ENCODE peak calls at places on chromosomes 11 and 22, in eight cellular contexts. One of them, this sample, is unnamed.

GRCh38 chr22:20740222-20740951 is 33.5 kb upstream of the SERPIND1 start:
- DNase-seq in MM.1S: no peak
- DNase-seq in sigmoid colon: no peak
- DNase-seq in A549: no peak
- DNase-seq in H9: no peak
- DNase-seq in GM06990: no peak
- DNase-seq in hepatocyte: no peak
- DNase-seq in astrocyte of the cerebellum: no peak
- DNase-seq in this sample: no peak

GRCh38 chr11:100827934-100828661 is 141.0 kb downstream of the ARHGAP42 start:
- DNase-seq in MM.1S: peak; percentile 40
- DNase-seq in sigmoid colon: no peak
- DNase-seq in A549: peak; percentile 76
- DNase-seq in H9: peak; percentile 44
- DNase-seq in GM06990: peak; percentile 11
- DNase-seq in hepatocyte: peak; percentile 68
- DNase-seq in astrocyte of the cerebellum: peak; percentile 89
- DNase-seq in this sample: no peak

GRCh38 chr11:94171693-94172440 is 43.2 kb downstream of the PANX1 start:
- DNase-seq in MM.1S: peak; percentile 34
- DNase-seq in sigmoid colon: no peak
- DNase-seq in A549: peak; percentile 32
- DNase-seq in H9: peak; percentile 73
- DNase-seq in GM06990: no peak
- DNase-seq in hepatocyte: peak; percentile 56
- DNase-seq in astrocyte of the cerebellum: peak; percentile 18
- DNase-seq in this sample: no peak

GRCh38 chr11:3959918-3960295 is 104.4 kb downstream of the STIM1 start:
- DNase-seq in MM.1S: no peak
- DNase-seq in sigmoid colon: no peak
- DNase-seq in A549: no peak
- DNase-seq in H9: no peak
- DNase-seq in GM06990: no peak
- DNase-seq in hepatocyte: no peak
- DNase-seq in astrocyte of the cerebellum: no peak
- DNase-seq in this sample: no peak

GRCh38 chr11:33377100-33377851 is 120.1 kb downstream of the HIPK3 start:
- DNase-seq in MM.1S: no peak
- DNase-seq in sigmoid colon: no peak
- DNase-seq in A549: no peak
- DNase-seq in H9: no peak
- DNase-seq in GM06990: no peak
- DNase-seq in hepatocyte: no peak
- DNase-seq in astrocyte of the cerebellum: no peak
- DNase-seq in this sample: no peak

GRCh38 chr11:112392860-112393259 is 132.2 kb upstream of the PLET1 start:
- DNase-seq in MM.1S: no peak
- DNase-seq in sigmoid colon: no peak
- DNase-seq in A549: no peak
- DNase-seq in H9: no peak
- DNase-seq in GM06990: no peak
- DNase-seq in hepatocyte: no peak
- DNase-seq in astrocyte of the cerebellum: no peak
- DNase-seq in this sample: no peak

GRCh38 chr22:17767236-17768065 is 6.8 kb downstream of the BID start:
- DNase-seq in MM.1S: no peak
- DNase-seq in sigmoid colon: no peak
- DNase-seq in A549: no peak
- DNase-seq in H9: no peak
- DNase-seq in GM06990: peak; percentile 57
- DNase-seq in hepatocyte: no peak
- DNase-seq in astrocyte of the cerebellum: no peak
- DNase-seq in this sample: no peak

GRCh38 chr11:61732705-61733104 is 19.7 kb upstream of the MYRF start:
- DNase-seq in MM.1S: no peak
- DNase-seq in sigmoid colon: no peak
- DNase-seq in A549: no peak
- DNase-seq in H9: no peak
- DNase-seq in GM06990: no peak
- DNase-seq in hepatocyte: no peak
- DNase-seq in astrocyte of the cerebellum: no peak
- DNase-seq in this sample: no peak

GRCh38 chr11:44893250-44894216 is 57.1 kb downstream of the TP53I11 start:
- DNase-seq in MM.1S: no peak
- DNase-seq in sigmoid colon: peak; percentile 85
- DNase-seq in A549: no peak
- DNase-seq in H9: no peak
- DNase-seq in GM06990: no peak
- DNase-seq in hepatocyte: no peak
- DNase-seq in astrocyte of the cerebellum: no peak
- DNase-seq in this sample: no peak

GRCh38 chr11:75471134-75471943 is 38.3 kb upstream of the KLHL35 start:
- DNase-seq in MM.1S: no peak
- DNase-seq in sigmoid colon: no peak
- DNase-seq in A549: no peak
- DNase-seq in H9: no peak
- DNase-seq in GM06990: no peak
- DNase-seq in hepatocyte: no peak
- DNase-seq in astrocyte of the cerebellum: no peak
- DNase-seq in this sample: no peak

GRCh38 chr11:48055292-48056132 is 75.2 kb downstream of the PTPRJ start:
- DNase-seq in MM.1S: no peak
- DNase-seq in sigmoid colon: no peak
- DNase-seq in A549: no peak
- DNase-seq in H9: no peak
- DNase-seq in GM06990: peak; percentile 64
- DNase-seq in hepatocyte: peak; percentile 44
- DNase-seq in astrocyte of the cerebellum: peak; percentile 97
- DNase-seq in this sample: no peak

GRCh38 chr22:43090130-43090789 is 1.1 kb upstream of the TTLL1 start:
- DNase-seq in MM.1S: peak; percentile 67
- DNase-seq in sigmoid colon: peak; percentile 72
- DNase-seq in A549: peak; percentile 93
- DNase-seq in H9: no peak
- DNase-seq in GM06990: peak; percentile 38
- DNase-seq in hepatocyte: peak; percentile 75
- DNase-seq in astrocyte of the cerebellum: peak; percentile 73
- DNase-seq in this sample: no peak

GRCh38 chr22:48431014-48431413 is 1396.7 kb downstream of the BRD1 start:
- DNase-seq in MM.1S: no peak
- DNase-seq in sigmoid colon: no peak
- DNase-seq in A549: no peak
- DNase-seq in H9: no peak
- DNase-seq in GM06990: no peak
- DNase-seq in hepatocyte: no peak
- DNase-seq in astrocyte of the cerebellum: no peak
- DNase-seq in this sample: no peak

GRCh38 chr11:4187055-4187988 is 92.7 kb downstream of the RRM1 start:
- DNase-seq in MM.1S: peak; percentile 83
- DNase-seq in sigmoid colon: peak; percentile 97
- DNase-seq in A549: peak; percentile 80
- DNase-seq in H9: peak; percentile 94
- DNase-seq in GM06990: peak; percentile 81
- DNase-seq in hepatocyte: peak; percentile 93
- DNase-seq in astrocyte of the cerebellum: peak; percentile 67
- DNase-seq in this sample: peak; percentile 94

GRCh38 chr11:77633856-77634425 is 3.7 kb downstream of the CLNS1A start:
- DNase-seq in MM.1S: no peak
- DNase-seq in sigmoid colon: no peak
- DNase-seq in A549: no peak
- DNase-seq in H9: no peak
- DNase-seq in GM06990: no peak
- DNase-seq in hepatocyte: no peak
- DNase-seq in astrocyte of the cerebellum: no peak
- DNase-seq in this sample: no peak

GRCh38 chr22:49703391-49703926 is 124.2 kb downstream of the BRD1 start:
- DNase-seq in MM.1S: no peak
- DNase-seq in sigmoid colon: no peak
- DNase-seq in A549: no peak
- DNase-seq in H9: no peak
- DNase-seq in GM06990: no peak
- DNase-seq in hepatocyte: no peak
- DNase-seq in astrocyte of the cerebellum: no peak
- DNase-seq in this sample: no peak

GRCh38 chr11:66011239-66011784 is 496 bp upstream of the CST6 start:
- DNase-seq in MM.1S: no peak
- DNase-seq in sigmoid colon: no peak
- DNase-seq in A549: no peak
- DNase-seq in H9: peak; percentile 71
- DNase-seq in GM06990: no peak
- DNase-seq in hepatocyte: peak; percentile 73
- DNase-seq in astrocyte of the cerebellum: no peak
- DNase-seq in this sample: no peak

GRCh38 chr22:37571258-37571991 is 8.5 kb downstream of the LGALS2 start:
- DNase-seq in MM.1S: no peak
- DNase-seq in sigmoid colon: no peak
- DNase-seq in A549: peak; percentile 57
- DNase-seq in H9: no peak
- DNase-seq in GM06990: no peak
- DNase-seq in hepatocyte: peak; percentile 32
- DNase-seq in astrocyte of the cerebellum: no peak
- DNase-seq in this sample: no peak
- TF ChIP-seq CTCF in MM.1S: no peak
- TF ChIP-seq CTCF in sigmoid colon: no peak
- TF ChIP-seq CTCF in A549: no peak
- TF ChIP-seq CTCF in H9: peak; percentile 16
- TF ChIP-seq CTCF in GM06990: peak; percentile 12
- TF ChIP-seq CTCF in hepatocyte: no peak
- TF ChIP-seq CTCF in astrocyte of the cerebellum: peak; percentile 12
- TF ChIP-seq CTCF in this sample: peak; percentile 49

GRCh38 chr11:30225642-30226041 is 5.2 kb upstream of the FSHB start:
- DNase-seq in MM.1S: no peak
- DNase-seq in sigmoid colon: no peak
- DNase-seq in A549: no peak
- DNase-seq in H9: no peak
- DNase-seq in GM06990: no peak
- DNase-seq in hepatocyte: no peak
- DNase-seq in astrocyte of the cerebellum: no peak
- DNase-seq in this sample: no peak
- TF ChIP-seq CTCF in MM.1S: no peak
- TF ChIP-seq CTCF in sigmoid colon: no peak
- TF ChIP-seq CTCF in A549: no peak
- TF ChIP-seq CTCF in H9: no peak
- TF ChIP-seq CTCF in GM06990: no peak
- TF ChIP-seq CTCF in hepatocyte: no peak
- TF ChIP-seq CTCF in astrocyte of the cerebellum: no peak
- TF ChIP-seq CTCF in this sample: peak; percentile 42

GRCh38 chr11:107590460-107591097 is 368 bp upstream of the ELMOD1 start:
- DNase-seq in MM.1S: no peak
- DNase-seq in sigmoid colon: no peak
- DNase-seq in A549: no peak
- DNase-seq in H9: peak; percentile 36
- DNase-seq in GM06990: no peak
- DNase-seq in hepatocyte: no peak
- DNase-seq in astrocyte of the cerebellum: no peak
- DNase-seq in this sample: no peak

GRCh38 chr11:107592813-107593212 is 1.9 kb downstream of the ELMOD1 start:
- DNase-seq in MM.1S: no peak
- DNase-seq in sigmoid colon: no peak
- DNase-seq in A549: no peak
- DNase-seq in H9: no peak
- DNase-seq in GM06990: no peak
- DNase-seq in hepatocyte: peak; percentile 9
- DNase-seq in astrocyte of the cerebellum: no peak
- DNase-seq in this sample: no peak

GRCh38 chr11:107591098-107591445 is at the start of gene ELMOD1:
- DNase-seq in MM.1S: peak; percentile 71
- DNase-seq in sigmoid colon: peak; percentile 73
- DNase-seq in A549: peak; percentile 12
- DNase-seq in H9: peak; percentile 63
- DNase-seq in GM06990: peak; percentile 18
- DNase-seq in hepatocyte: peak; percentile 78
- DNase-seq in astrocyte of the cerebellum: no peak
- DNase-seq in this sample: no peak

GRCh38 chr11:107592256-107592655 is 1.3 kb downstream of the ELMOD1 start:
- DNase-seq in MM.1S: no peak
- DNase-seq in sigmoid colon: no peak
- DNase-seq in A549: no peak
- DNase-seq in H9: no peak
- DNase-seq in GM06990: no peak
- DNase-seq in hepatocyte: no peak
- DNase-seq in astrocyte of the cerebellum: no peak
- DNase-seq in this sample: no peak

DNA sequence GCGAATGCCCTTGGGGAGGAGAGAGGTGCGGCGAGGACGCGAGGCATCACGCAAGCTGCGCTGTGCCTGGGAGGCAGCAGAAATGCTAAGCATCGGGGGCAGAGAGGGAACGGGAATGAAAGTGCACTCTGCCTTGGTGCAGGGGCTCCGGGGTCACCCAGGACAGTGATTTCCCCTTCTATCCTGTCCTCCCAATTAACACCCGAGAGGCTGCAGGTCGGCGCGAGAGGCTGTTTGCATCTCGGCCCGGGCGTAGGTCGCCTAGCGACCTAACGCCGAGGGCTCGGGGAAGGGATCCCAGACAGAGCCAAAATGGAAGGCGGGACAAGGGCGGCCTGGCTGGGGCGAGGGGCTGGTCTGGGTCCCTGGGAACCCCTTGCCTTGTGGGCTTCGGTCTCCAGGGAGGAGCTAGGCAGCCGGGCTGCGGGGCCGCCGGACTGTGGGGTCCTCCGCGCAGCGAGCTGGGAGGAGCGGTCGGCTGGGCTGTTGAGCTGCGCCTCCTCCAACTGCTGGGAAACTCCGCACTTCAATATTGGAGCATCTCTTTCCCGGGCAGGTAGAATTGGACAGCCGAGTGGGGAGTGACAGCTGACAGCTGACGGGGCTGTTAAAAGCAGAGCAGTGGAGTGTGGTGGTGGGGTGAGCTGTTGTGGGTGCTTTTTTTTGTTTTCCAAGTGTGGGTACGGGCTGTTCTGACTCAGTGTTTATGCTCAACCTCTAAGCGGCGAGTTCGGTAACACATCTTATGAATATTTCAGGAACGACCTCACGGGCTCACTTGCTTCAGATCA is 694 bp downstream of the ELMOD1 start:
- DNase-seq in MM.1S: peak; percentile 11
- DNase-seq in sigmoid colon: no peak
- DNase-seq in A549: no peak
- DNase-seq in H9: peak; percentile 45
- DNase-seq in GM06990: peak; percentile 16
- DNase-seq in hepatocyte: peak; percentile 35
- DNase-seq in astrocyte of the cerebellum: no peak
- DNase-seq in this sample: no peak
- TF ChIP-seq CTCF in MM.1S: no peak
- TF ChIP-seq CTCF in sigmoid colon: no peak
- TF ChIP-seq CTCF in A549: no peak
- TF ChIP-seq CTCF in H9: no peak
- TF ChIP-seq CTCF in GM06990: no peak
- TF ChIP-seq CTCF in hepatocyte: no peak
- TF ChIP-seq CTCF in astrocyte of the cerebellum: no peak
- TF ChIP-seq CTCF in this sample: no peak

DNA sequence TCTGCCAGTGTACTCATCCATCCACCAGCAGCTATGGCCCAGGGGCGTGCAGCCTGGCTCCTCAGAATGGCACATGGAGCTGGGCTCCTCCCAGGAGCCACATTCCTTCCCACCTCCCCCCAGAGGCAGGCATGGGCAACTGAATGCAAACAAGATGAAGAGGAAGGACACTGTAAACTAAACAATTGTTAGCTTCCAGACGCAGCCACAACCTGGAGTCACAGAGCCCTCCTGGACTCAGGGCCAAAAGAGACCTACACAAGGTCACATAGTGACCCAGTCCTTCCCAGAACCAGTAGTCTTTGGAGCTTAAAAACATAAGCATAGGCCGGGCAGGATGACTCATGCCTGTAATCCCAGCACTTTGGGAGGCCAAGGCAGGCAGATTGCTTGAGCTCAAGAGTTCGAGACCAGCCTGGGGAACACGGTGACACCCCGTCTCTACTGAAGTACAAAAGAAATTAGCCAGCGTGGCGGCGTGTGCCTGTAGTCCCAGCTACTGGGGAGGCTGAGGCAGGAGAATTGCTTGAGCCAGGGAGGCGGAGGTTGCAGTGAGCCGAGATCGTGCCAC is 30.7 kb upstream of the CLDN5 start:
- DNase-seq in MM.1S: no peak
- DNase-seq in sigmoid colon: peak; percentile 26
- DNase-seq in A549: peak; percentile 59
- DNase-seq in H9: peak; percentile 87
- DNase-seq in GM06990: no peak
- DNase-seq in hepatocyte: no peak
- DNase-seq in astrocyte of the cerebellum: no peak
- DNase-seq in this sample: no peak
- TF ChIP-seq CTCF in MM.1S: no peak
- TF ChIP-seq CTCF in sigmoid colon: no peak
- TF ChIP-seq CTCF in A549: no peak
- TF ChIP-seq CTCF in H9: peak; percentile 61
- TF ChIP-seq CTCF in GM06990: no peak
- TF ChIP-seq CTCF in hepatocyte: no peak
- TF ChIP-seq CTCF in astrocyte of the cerebellum: peak; percentile 29
- TF ChIP-seq CTCF in this sample: peak; percentile 63

This sample was measured in chondrocyte.